ENCODE peak calls at places on chromosomes 12 and 14, in five cellular contexts. I is left ventricle myocardium inferior, N is upper lobe of right lung, E is endodermal cell, H is HL-60. L is an unnamed sample.

GRCh38 chr14:70856851-70857498 is 47.7 kb upstream of the MAP3K9 start:
- DNase-seq in I (no peak), N (no peak), E (peak; percentile 3), H (no peak), L (no peak)

GRCh38 chr14:77607741-77608302 is 8.6 kb downstream of the SPTLC2 start:
- DNase-seq in I (no peak), N (no peak), E (peak; percentile 65), H (peak; percentile 39), L (no peak)

GRCh38 chr14:52272375-52272774 is 4.9 kb downstream of the PTGDR start:
- DNase-seq in I (no peak), N (no peak), E (peak; percentile 55), H (peak; percentile 26), L (no peak)

GRCh38 chr12:129959889-129960288 is 56.1 kb upstream of the TMEM132D start:
- DNase-seq in I (no peak), N (no peak), E (no peak), H (no peak), L (no peak)

GRCh38 chr12:14836336-14837210 is 6.8 kb downstream of the ART4 start:
- DNase-seq in I (no peak), N (no peak), E (no peak), H (no peak), L (no peak)

GRCh38 chr14:101711041-101711861 is 50.3 kb upstream of the PPP2R5C start:
- DNase-seq in I (no peak), N (no peak), E (peak; percentile 55), H (no peak), L (no peak)

GRCh38 chr14:96626916-96627315 is 124.7 kb downstream of the PAPOLA start:
- DNase-seq in I (no peak), N (no peak), E (peak; percentile 33), H (peak; percentile 5), L (no peak)

GRCh38 chr14:103594265-103594664 is 31.5 kb downstream of the COA8 start:
- DNase-seq in I (peak; percentile 28), N (no peak), E (no peak), H (no peak), L (no peak)

GRCh38 chr12:27462151-27462694 is 15.7 kb downstream of the SMCO2 start:
- DNase-seq in I (no peak), N (no peak), E (no peak), H (no peak), L (no peak)

GRCh38 chr12:25950329-25951115 is 8.0 kb upstream of the RASSF8 start:
- DNase-seq in I (no peak), N (no peak), E (no peak), H (no peak), L (no peak)

GRCh38 chr14:100525615-100526014 is 61.6 kb downstream of the BEGAIN start:
- DNase-seq in I (peak; percentile 9), N (peak; percentile 36), E (no peak), H (no peak), L (no peak)

GRCh38 chr14:104315169-104315568 is 176.8 kb downstream of the KIF26A start:
- DNase-seq in I (no peak), N (no peak), E (peak; percentile 24), H (no peak), L (no peak)

GRCh38 chr14:103127861-103128598 is 4.8 kb downstream of the TNFAIP2 start:
- DNase-seq in I (no peak), N (no peak), E (no peak), H (no peak), L (no peak)

GRCh38 chr12:28237423-28237822 is 47.2 kb downstream of the CCDC91 start:
- DNase-seq in I (no peak), N (no peak), E (peak; percentile 64), H (no peak), L (no peak)

GRCh38 chr14:64891839-64892375 is 12.2 kb upstream of the SPTB start:
- DNase-seq in I (no peak), N (no peak), E (peak; percentile 55), H (peak; percentile 28), L (no peak)

GRCh38 chr14:56730468-56731145 is 79.7 kb downstream of the OTX2 start:
- DNase-seq in I (no peak), N (no peak), E (peak; percentile 74), H (no peak), L (no peak)

GRCh38 chr14:32900602-32901001 is 38.1 kb upstream of the NPAS3 start:
- DNase-seq in I (no peak), N (no peak), E (no peak), H (no peak), L (no peak)

GRCh38 chr12:6567112-6567680 is 895 bp downstream of the NOP2 start:
- DNase-seq in I (no peak), N (no peak), E (no peak), H (peak; percentile 29), L (no peak)

GRCh38 chr12:20483776-20484175 is 115.4 kb downstream of the PDE3A start:
- DNase-seq in I (no peak), N (no peak), E (no peak), H (no peak), L (no peak)

GRCh38 chr14:56181666-56182065 is 63.5 kb downstream of the PELI2 start:
- DNase-seq in I (no peak), N (no peak), E (no peak), H (no peak), L (no peak)

GRCh38 chr12:47024463-47024862 is 55.0 kb upstream of the PCED1B start:
- DNase-seq in I (no peak), N (no peak), E (no peak), H (no peak), L (no peak)

GRCh38 chr12:25808604-25809003 is 149.9 kb upstream of the RASSF8 start:
- DNase-seq in I (no peak), N (no peak), E (no peak), H (no peak), L (no peak)

GRCh38 chr14:85416771-85417170 is 113.2 kb upstream of the FLRT2 start:
- DNase-seq in I (no peak), N (no peak), E (no peak), H (peak; percentile 73), L (no peak)

GRCh38 chr12:9323144-9323681 is 115.0 kb upstream of the PZP start:
- DNase-seq in I (no peak), N (no peak), E (no peak), H (no peak), L (no peak)

GRCh38 chr12:9319842-9320173 is 111.6 kb upstream of the PZP start:
- DNase-seq in I (no peak), N (no peak), E (no peak), H (no peak), L (no peak)

DNA sequence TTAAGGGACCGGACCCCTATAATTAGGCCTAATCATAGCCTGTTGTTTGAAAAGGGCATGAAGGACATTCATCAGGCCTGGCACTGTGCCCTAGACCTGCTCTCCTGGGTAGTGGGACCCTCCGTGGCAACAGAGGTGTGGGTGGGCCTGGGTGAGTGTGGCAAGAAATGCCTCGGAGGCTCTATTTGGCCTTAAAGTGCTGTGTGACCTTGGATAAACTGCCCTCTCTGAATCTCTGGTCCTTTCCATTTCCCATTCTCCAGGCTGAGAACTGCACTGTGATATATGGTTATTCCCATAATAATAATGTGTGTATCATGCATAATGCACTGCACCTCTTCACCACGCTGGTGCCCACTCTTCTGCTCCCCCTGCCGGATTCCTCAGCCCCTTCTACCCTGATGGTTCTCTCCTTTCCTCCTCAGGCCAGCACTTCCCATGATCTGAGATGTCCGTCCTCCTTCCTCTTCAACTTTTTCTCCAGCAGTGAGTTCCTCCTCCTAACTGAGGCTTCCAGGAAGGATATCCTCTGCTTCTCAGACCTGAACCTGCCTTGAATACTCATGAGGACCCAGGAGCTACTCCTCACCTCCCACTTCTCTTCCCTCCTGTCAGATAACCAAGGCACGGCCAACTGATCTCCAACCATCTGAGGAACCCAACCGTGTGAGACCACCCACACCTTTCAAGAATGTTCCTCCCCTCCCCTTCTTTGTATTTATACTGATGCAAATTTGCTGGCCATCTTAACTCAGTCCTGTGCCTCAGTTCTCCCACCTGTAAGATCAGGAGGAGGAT is 111.0 kb upstream of the PZP start:
- DNase-seq in I (no peak), N (no peak), E (no peak), H (no peak), L (no peak)
- H3K4me3 ChIP-seq in I (no peak overlapping the region), N (no peak overlapping the region), E (no peak overlapping the region), H (no peak overlapping the region), L (no peak overlapping the region)

DNA sequence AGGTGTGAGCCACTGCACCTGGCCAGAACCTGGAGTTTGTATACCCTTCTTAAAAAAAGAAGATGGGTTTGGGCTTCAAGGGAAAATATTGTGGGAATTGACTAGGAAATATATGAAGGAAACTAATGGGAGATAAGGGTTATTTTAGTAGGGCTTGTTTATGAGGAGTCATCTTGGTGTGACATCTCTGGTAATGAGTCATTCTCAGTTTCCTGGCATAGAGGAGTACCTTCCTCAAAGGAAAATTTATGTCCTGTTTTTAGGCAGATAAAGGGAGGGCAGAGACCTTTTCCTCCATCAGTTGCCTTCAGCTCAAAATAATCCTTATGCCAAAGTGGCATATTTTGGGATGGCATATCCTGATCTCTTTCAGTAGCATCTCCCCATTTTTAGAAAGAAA is 30.6 kb upstream of the NFKBIA start:
- DNase-seq in I (no peak), N (no peak), E (no peak), H (no peak), L (no peak)
- H3K27ac ChIP-seq in I (no peak overlapping the region), N (no peak overlapping the region), E (no peak overlapping the region), H (no peak overlapping the region), L (no peak overlapping the region)

DNA sequence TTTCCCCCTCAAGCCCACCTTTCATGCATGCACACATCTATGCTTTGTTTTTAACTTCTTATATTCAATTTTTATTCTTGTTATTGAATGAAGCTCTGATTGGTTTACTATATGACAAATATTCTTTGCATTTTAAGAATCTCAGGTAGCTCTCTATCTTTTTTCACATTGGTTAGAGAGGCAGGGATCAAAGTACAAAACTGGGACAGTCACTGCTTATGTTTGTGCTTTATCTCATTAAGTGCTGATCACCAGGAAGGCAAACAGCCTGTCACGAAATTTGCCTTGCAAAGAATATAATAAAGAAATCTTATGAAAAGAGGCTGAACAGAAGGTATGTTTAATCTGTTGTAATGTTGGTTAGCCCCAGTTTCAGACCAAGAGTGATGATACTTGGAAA is 29.7 kb upstream of the INSM2 start:
- DNase-seq in I (no peak), N (no peak), E (no peak), H (no peak), L (no peak)
- TF ChIP-seq CTCF in I (no peak), N (no peak), E (no peak), H (no peak), L (no peak)

GRCh38 chr12:107759410-107759809 is 1.5 kb downstream of the PRDM4 start:
- DNase-seq in I (no peak), N (no peak), E (no peak), H (peak; percentile 50), L (no peak)
- H3K4me3 ChIP-seq in I (peak overlapping the region; percentile 96), N (peak overlapping the region; percentile 83), E (peak overlapping the region; percentile 86), H (peak overlapping the region; percentile 89), L (peak overlapping the region; percentile 93)

GRCh38 chr14:72518809-72519377 is 375.0 kb downstream of the DPF3 start:
- DNase-seq in I (no peak), N (no peak), E (no peak), H (no peak), L (no peak)
- H3K27ac ChIP-seq in I (no peak overlapping the region), N (no peak overlapping the region), E (no peak overlapping the region), H (no peak overlapping the region), L (no peak overlapping the region)

DNA sequence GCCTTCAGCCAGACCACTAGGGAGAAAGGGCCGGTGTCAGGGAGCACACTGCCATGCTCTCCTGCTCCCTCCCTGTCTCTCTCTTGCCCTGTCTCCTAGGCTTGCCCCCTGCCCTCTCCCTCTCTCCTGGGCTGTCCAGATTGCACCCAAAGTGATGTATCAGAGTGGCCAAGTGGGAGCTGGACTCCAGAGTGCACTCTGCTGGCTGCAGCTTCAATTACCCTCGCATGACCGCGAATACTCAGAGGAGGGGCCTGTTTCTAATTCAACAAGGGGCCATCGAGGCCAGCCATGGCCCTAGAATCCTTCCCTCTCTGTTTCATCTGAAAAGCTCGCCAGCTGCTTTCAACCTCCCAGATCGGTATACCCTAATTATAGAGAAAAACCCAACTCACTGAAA is 206.4 kb upstream of the FKBP4 start:
- DNase-seq in I (no peak), N (no peak), E (peak; percentile 72), H (no peak), L (no peak)
- TF ChIP-seq CTCF in I (no peak), N (no peak), E (peak; percentile 63), H (no peak), L (no peak)

L was measured in esophagus squamous epithelium.